ENCODE peak calls at places on chromosomes 1 and 21, in seven cellular contexts. V is heart left ventricle, Z is GM20000, F is suprapubic skin, K is RWPE1, C is breast epithelium, R is cardiac fibroblast. Y is an unnamed sample.

GRCh38 chr1:230851291-230851691 is 17.0 kb downstream of the C1orf198 start:
- DNase-seq in F (no peak), Z (no peak), V (no peak), K (no peak), C (no peak), R (peak), Y (no peak)

GRCh38 chr1:198678301-198678836 is 39.5 kb downstream of the PTPRC start:
- DNase-seq in V (no peak), R (no peak), F (no peak), C (no peak), Z (no peak), K (no peak), Y (no peak)

GRCh38 chr21:37357691-37358090 is 8.9 kb upstream of the DYRK1A start:
- DNase-seq in R (no peak), K (peak), Z (no peak), V (no peak), C (no peak), F (no peak), Y (no peak)

GRCh38 chr1:33790577-33790976 is 73.3 kb upstream of the HMGB4 start:
- DNase-seq in V (no peak), Z (no peak), C (no peak), R (no peak), K (no peak), F (no peak), Y (no peak)

GRCh38 chr1:234647245-234647644 is 37.3 kb upstream of the IRF2BP2 start:
- DNase-seq in K (no peak), C (no peak), R (no peak), V (no peak), Z (no peak), F (no peak), Y (no peak)

GRCh38 chr1:71101839-71102376 is 21.1 kb upstream of the ZRANB2 start:
- DNase-seq in K (no peak), V (no peak), R (no peak), C (no peak), F (no peak), Z (no peak), Y (no peak)

GRCh38 chr1:19365711-19366110 is 53.6 kb downstream of the SLC66A1 start:
- DNase-seq in R (no peak), V (no peak), Z (no peak), C (no peak), K (no peak), F (no peak), Y (no peak)

GRCh38 chr1:62841587-62842169 is 57.7 kb downstream of the ATG4C start:
- DNase-seq in R (peak), K (peak), F (no peak), C (no peak), V (peak), Z (peak), Y (no peak)

GRCh38 chr1:90201467-90202358 is 206.8 kb downstream of the ZNF326 start:
- DNase-seq in Z (no peak), R (no peak), C (no peak), V (no peak), K (no peak), F (no peak), Y (no peak)

GRCh38 chr1:9207715-9208114 is 26.9 kb upstream of the H6PD start:
- DNase-seq in C (no peak), F (no peak), Z (no peak), V (no peak), K (no peak), R (no peak), Y (no peak)

GRCh38 chr1:20160034-20160433 is 20.9 kb downstream of the PLA2G2F start:
- DNase-seq in C (no peak), Z (no peak), K (no peak), R (no peak), V (no peak), F (no peak), Y (no peak)

GRCh38 chr1:24481098-24481497 is 21.5 kb upstream of the RCAN3 start:
- DNase-seq in R (no peak), F (no peak), Z (peak), K (no peak), V (peak), C (no peak), Y (no peak)

GRCh38 chr1:115430717-115431116 is 92.7 kb upstream of the NGF start:
- DNase-seq in Z (no peak), R (peak), K (peak), V (no peak), F (no peak), C (no peak), Y (no peak)

GRCh38 chr1:52162947-52163346 is 21.1 kb downstream of the ZFYVE9 start:
- DNase-seq in R (no peak), V (no peak), F (no peak), K (no peak), Z (no peak), C (no peak), Y (no peak)

GRCh38 chr1:205343431-205344009 is 13.2 kb downstream of the KLHDC8A start:
- DNase-seq in V (no peak), C (no peak), F (no peak), Z (no peak), K (no peak), R (no peak), Y (peak)

GRCh38 chr1:66316464-66317155 is 217.3 kb upstream of the SGIP1 start:
- DNase-seq in K (no peak), C (no peak), R (peak), Z (peak), V (peak), F (no peak), Y (no peak)

GRCh38 chr1:219797683-219798082 is 130.7 kb downstream of the SLC30A10 start:
- DNase-seq in F (no peak), Z (no peak), C (no peak), V (no peak), R (no peak), K (no peak), Y (no peak)

GRCh38 chr1:2378441-2378851 is 12.9 kb downstream of the MORN1 start:
- DNase-seq in F (no peak), K (no peak), V (no peak), Z (no peak), C (no peak), R (no peak), Y (peak)

GRCh38 chr1:23366598-23366997 is 3.0 kb downstream of the ZNF436 start:
- DNase-seq in C (no peak), R (no peak), F (no peak), Z (no peak), K (peak), V (no peak), Y (no peak)

GRCh38 chr1:109803901-109804331 is 40.2 kb upstream of the EPS8L3 start:
- DNase-seq in K (no peak), C (no peak), V (no peak), F (peak), Z (no peak), R (peak), Y (peak)

GRCh38 chr1:64983110-64983509 is 16.8 kb upstream of the JAK1 start:
- DNase-seq in R (peak), C (peak), Z (no peak), V (no peak), F (no peak), K (peak), Y (no peak)

GRCh38 chr1:110630770-110631663 is 24.9 kb upstream of the KCNA2 start:
- DNase-seq in R (peak), V (peak), C (peak), F (no peak), Z (peak), K (peak), Y (no peak)

GRCh38 chr1:109214695-109215623 is 1.2 kb downstream of the SARS1 start:
- DNase-seq in F (no peak), K (peak), C (no peak), R (peak), V (peak), Z (peak), Y (no peak)

GRCh38 chr1:148264374-148265276 is 112.5 kb upstream of the NBPF11 start:
- DNase-seq in C (no peak), K (peak), F (no peak), Z (no peak), R (peak), V (no peak), Y (no peak)

GRCh38 chr1:7379445-7379971 is 391.6 kb upstream of the VAMP3 start:
- DNase-seq in F (peak), K (peak), Z (no peak), R (peak), V (no peak), C (peak), Y (peak)

GRCh38 chr1:51514733-51515132 is 4.3 kb downstream of the EPS15 start:
- DNase-seq in Z (no peak), C (no peak), R (no peak), F (no peak), K (no peak), V (no peak), Y (no peak)

GRCh38 chr1:46646331-46646730 is 21.8 kb downstream of the ATPAF1 start:
- DNase-seq in F (no peak), V (no peak), R (no peak), K (no peak), C (no peak), Z (no peak), Y (no peak)

GRCh38 chr1:61244114-61244513 is 161.8 kb downstream of the NFIA start:
- DNase-seq in V (no peak), R (peak), K (peak), C (no peak), Z (no peak), F (no peak), Y (no peak)

DNA sequence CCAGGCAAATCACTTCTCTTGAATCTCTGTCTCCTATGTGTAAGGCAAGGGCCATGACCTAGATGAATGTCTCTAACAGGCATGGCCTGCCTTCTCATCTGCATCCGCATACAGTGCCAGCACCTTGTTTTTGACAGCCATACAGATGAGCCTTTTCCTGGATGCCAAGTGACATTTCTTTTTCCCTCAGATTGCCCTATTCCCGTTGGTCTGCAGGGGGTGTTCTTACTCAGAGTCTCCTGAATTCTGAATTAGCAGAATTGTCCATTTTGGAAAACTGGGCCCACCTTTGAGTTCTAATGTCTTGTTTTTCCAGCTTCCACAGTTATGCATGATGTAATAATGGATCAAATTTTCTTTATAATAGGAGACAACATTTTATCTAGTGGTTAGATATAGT is 88.0 kb upstream of the ADAR start:
- DNase-seq in Z (no peak), K (no peak), V (no peak), R (peak), F (no peak), C (no peak), Y (no peak)
- TF ChIP-seq CTCF in Z (no peak), K (no peak), V (no peak), R (peak), F (no peak), C (no peak), Y (peak)

DNA sequence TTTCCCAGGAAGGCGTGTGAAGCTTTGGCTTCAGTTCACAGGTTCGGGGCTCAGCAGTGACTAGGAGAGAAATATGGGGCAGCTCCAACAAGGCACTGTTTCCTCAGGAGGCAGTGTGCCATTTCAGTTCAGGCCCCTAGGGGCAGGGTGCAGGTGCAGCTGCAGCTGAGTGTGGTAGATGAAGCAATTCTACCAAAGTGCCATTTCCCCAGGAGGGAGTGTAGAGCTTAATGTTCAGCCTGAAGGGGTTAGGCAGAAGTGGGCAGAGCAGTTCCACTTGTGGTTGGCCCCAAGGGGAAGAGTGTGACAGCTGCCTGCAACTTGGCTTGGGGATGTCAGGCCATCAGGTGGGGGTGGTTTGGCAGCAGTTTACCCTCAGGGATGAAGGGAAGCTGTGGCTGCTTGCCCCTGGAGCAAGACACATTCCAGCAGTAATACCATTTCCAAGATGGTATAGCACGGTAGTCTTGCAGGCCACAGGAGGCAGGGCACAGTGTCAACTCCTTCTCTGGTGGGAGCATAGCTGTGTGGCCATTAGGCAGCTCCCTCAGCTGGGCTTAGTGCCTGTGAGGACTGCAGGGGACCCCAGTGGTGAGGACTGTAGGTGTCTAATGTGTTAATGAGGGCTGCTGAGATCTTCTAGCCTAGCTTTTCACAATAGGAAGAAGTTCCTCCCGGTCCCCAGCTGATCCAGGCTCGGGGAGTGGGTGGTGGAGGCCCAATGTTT is 34.7 kb downstream of the RGSL1 start:
- DNase-seq in F (no peak), Z (peak), R (no peak), K (peak), V (no peak), C (no peak), Y (no peak)
- TF ChIP-seq CTCF in F (no peak), Z (peak), R (no peak), K (no peak), V (peak), C (no peak), Y (peak)

DNA sequence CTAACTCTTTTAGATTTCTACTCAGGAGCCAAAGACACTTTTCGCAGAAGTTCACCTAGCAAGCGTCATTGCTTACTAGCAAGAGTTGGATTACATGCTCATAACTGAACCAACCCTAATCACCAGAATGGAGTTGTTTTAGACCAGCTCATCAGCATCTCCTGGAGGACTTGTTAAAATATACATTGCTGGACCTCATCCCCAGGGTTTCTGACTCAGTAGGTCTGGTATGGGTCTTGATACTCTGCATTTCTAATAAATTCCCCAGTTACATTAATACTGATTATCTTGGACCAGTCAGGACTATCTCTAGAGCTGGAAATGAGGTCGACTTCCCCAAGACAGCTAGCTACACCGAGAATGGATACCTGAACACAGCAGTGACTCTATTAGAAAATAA is 9.7 kb upstream of the PRDX6 start:
- DNase-seq in Z (no peak), K (no peak), R (no peak), V (no peak), C (no peak), F (no peak), Y (no peak)
- TF ChIP-seq CTCF in Z (no peak), K (no peak), R (no peak), V (no peak), C (no peak), F (no peak), Y (no peak)

GRCh38 chr1:91244737-91245136 is 159.9 kb downstream of the HFM1 start:
- DNase-seq in K (no peak), C (no peak), R (no peak), V (no peak), Z (no peak), F (no peak), Y (no peak)
- TF ChIP-seq CTCF in K (no peak), C (no peak), R (peak), V (no peak), Z (no peak), F (no peak), Y (peak)

GRCh38 chr21:43355925-43356289 is 71.0 kb downstream of the SIK1 start:
- DNase-seq in V (no peak), Z (peak), F (no peak), R (no peak), K (no peak), C (no peak), Y (no peak)
- TF ChIP-seq CTCF in V (no peak), Z (peak), F (no peak), R (no peak), K (no peak), C (no peak), Y (no peak)